ENCODE peak calls at places on chromosomes 7 and 10, in seven cellular contexts. One of them, this sample, is unnamed. For H3K36me3 and H3K27me3, the result is how much of the 10 kb centered on the place peaks cover.

GRCh38 chr7:28528899-28529298 is 116.6 kb downstream of the CREB5 start:
- DNase-seq in neural progenitor cell: no peak
- DNase-seq in right lobe of liver: no peak
- DNase-seq in heart left ventricle: peak
- DNase-seq in right atrium auricular region: no peak
- DNase-seq in CD8-positive, alpha-beta T cell: no peak
- DNase-seq in testis: no peak
- DNase-seq in this sample: no peak

GRCh38 chr7:37445064-37445723 is 3.5 kb downstream of the ELMO1 start:
- DNase-seq in neural progenitor cell: no peak
- DNase-seq in right atrium auricular region: no peak
- DNase-seq in heart left ventricle: no peak
- DNase-seq in CD8-positive, alpha-beta T cell: no peak
- DNase-seq in testis: no peak
- DNase-seq in right lobe of liver: no peak
- DNase-seq in this sample: no peak

GRCh38 chr7:152512711-152513110 is 76.9 kb upstream of the KMT2C start:
- DNase-seq in right atrium auricular region: no peak
- DNase-seq in neural progenitor cell: no peak
- DNase-seq in CD8-positive, alpha-beta T cell: no peak
- DNase-seq in right lobe of liver: no peak
- DNase-seq in heart left ventricle: no peak
- DNase-seq in testis: no peak
- DNase-seq in this sample: no peak

GRCh38 chr10:3948843-3949242 is 163.8 kb upstream of the KLF6 start:
- DNase-seq in neural progenitor cell: no peak
- DNase-seq in right atrium auricular region: peak
- DNase-seq in heart left ventricle: no peak
- DNase-seq in CD8-positive, alpha-beta T cell: peak
- DNase-seq in right lobe of liver: no peak
- DNase-seq in testis: no peak
- DNase-seq in this sample: no peak

GRCh38 chr7:131745645-131746248 is 189.3 kb upstream of the PODXL start:
- DNase-seq in CD8-positive, alpha-beta T cell: no peak
- DNase-seq in right atrium auricular region: no peak
- DNase-seq in testis: peak
- DNase-seq in neural progenitor cell: peak
- DNase-seq in heart left ventricle: no peak
- DNase-seq in right lobe of liver: no peak
- DNase-seq in this sample: no peak

GRCh38 chr10:21194510-21194993 is 297.4 kb upstream of the NEBL start:
- DNase-seq in right atrium auricular region: no peak
- DNase-seq in neural progenitor cell: no peak
- DNase-seq in testis: no peak
- DNase-seq in right lobe of liver: peak
- DNase-seq in CD8-positive, alpha-beta T cell: no peak
- DNase-seq in heart left ventricle: peak
- DNase-seq in this sample: no peak

GRCh38 chr10:46550795-46551700 is 5.4 kb downstream of the GPRIN2 start:
- DNase-seq in CD8-positive, alpha-beta T cell: no peak
- DNase-seq in heart left ventricle: peak
- DNase-seq in right lobe of liver: peak
- DNase-seq in testis: peak
- DNase-seq in right atrium auricular region: peak
- DNase-seq in neural progenitor cell: no peak
- DNase-seq in this sample: peak

GRCh38 chr7:158098125-158099030 is 489.2 kb downstream of the PTPRN2 start:
- DNase-seq in heart left ventricle: no peak
- DNase-seq in testis: no peak
- DNase-seq in right atrium auricular region: peak
- DNase-seq in neural progenitor cell: no peak
- DNase-seq in CD8-positive, alpha-beta T cell: no peak
- DNase-seq in right lobe of liver: peak
- DNase-seq in this sample: no peak

GRCh38 chr10:102231357-102232318 is 5.5 kb downstream of the ELOVL3 start:
- DNase-seq in heart left ventricle: peak
- DNase-seq in CD8-positive, alpha-beta T cell: peak
- DNase-seq in neural progenitor cell: peak
- DNase-seq in testis: peak
- DNase-seq in right lobe of liver: peak
- DNase-seq in right atrium auricular region: no peak
- DNase-seq in this sample: peak

GRCh38 chr10:8424555-8425201 is 370.2 kb downstream of the GATA3 start:
- DNase-seq in right lobe of liver: no peak
- DNase-seq in right atrium auricular region: no peak
- DNase-seq in neural progenitor cell: no peak
- DNase-seq in CD8-positive, alpha-beta T cell: no peak
- DNase-seq in testis: no peak
- DNase-seq in heart left ventricle: no peak
- DNase-seq in this sample: no peak

GRCh38 chr10:67521546-67521945 is 174.4 kb downstream of the CTNNA3 start:
- DNase-seq in CD8-positive, alpha-beta T cell: no peak
- DNase-seq in neural progenitor cell: no peak
- DNase-seq in right atrium auricular region: no peak
- DNase-seq in testis: no peak
- DNase-seq in right lobe of liver: no peak
- DNase-seq in heart left ventricle: no peak
- DNase-seq in this sample: no peak

GRCh38 chr7:18890885-18891621 is 226.4 kb downstream of the TWIST1 start:
- DNase-seq in neural progenitor cell: no peak
- DNase-seq in CD8-positive, alpha-beta T cell: no peak
- DNase-seq in heart left ventricle: no peak
- DNase-seq in right atrium auricular region: no peak
- DNase-seq in right lobe of liver: no peak
- DNase-seq in testis: no peak
- DNase-seq in this sample: peak

GRCh38 chr10:131556061-131556896 is 244.8 kb upstream of the TCERG1L start:
- DNase-seq in heart left ventricle: no peak
- DNase-seq in right lobe of liver: peak
- DNase-seq in right atrium auricular region: no peak
- DNase-seq in CD8-positive, alpha-beta T cell: no peak
- DNase-seq in testis: no peak
- DNase-seq in neural progenitor cell: no peak
- DNase-seq in this sample: no peak

GRCh38 chr10:110192552-110192951 is 14.9 kb upstream of the MXI1 start:
- DNase-seq in right atrium auricular region: peak
- DNase-seq in testis: no peak
- DNase-seq in neural progenitor cell: no peak
- DNase-seq in right lobe of liver: no peak
- DNase-seq in CD8-positive, alpha-beta T cell: no peak
- DNase-seq in heart left ventricle: no peak
- DNase-seq in this sample: no peak
- TF ChIP-seq CTCF in right atrium auricular region: no peak
- TF ChIP-seq CTCF in testis: no peak
- TF ChIP-seq CTCF in neural progenitor cell: no peak
- TF ChIP-seq CTCF in right lobe of liver: no peak
- TF ChIP-seq CTCF in CD8-positive, alpha-beta T cell: no peak
- TF ChIP-seq CTCF in heart left ventricle: no peak
- TF ChIP-seq CTCF in this sample: no peak

GRCh38 chr7:13904689-13905088 is 84.8 kb downstream of the ETV1 start:
- DNase-seq in CD8-positive, alpha-beta T cell: no peak
- DNase-seq in testis: no peak
- DNase-seq in heart left ventricle: no peak
- DNase-seq in right atrium auricular region: no peak
- DNase-seq in right lobe of liver: no peak
- DNase-seq in neural progenitor cell: no peak
- DNase-seq in this sample: no peak
- H3K36me3 ChIP-seq in CD8-positive, alpha-beta T cell: under half
- H3K36me3 ChIP-seq in testis: under half
- H3K36me3 ChIP-seq in heart left ventricle: under half
- H3K36me3 ChIP-seq in right atrium auricular region: under half
- H3K36me3 ChIP-seq in right lobe of liver: under half
- H3K36me3 ChIP-seq in neural progenitor cell: under half
- H3K36me3 ChIP-seq in this sample: under half

DNA sequence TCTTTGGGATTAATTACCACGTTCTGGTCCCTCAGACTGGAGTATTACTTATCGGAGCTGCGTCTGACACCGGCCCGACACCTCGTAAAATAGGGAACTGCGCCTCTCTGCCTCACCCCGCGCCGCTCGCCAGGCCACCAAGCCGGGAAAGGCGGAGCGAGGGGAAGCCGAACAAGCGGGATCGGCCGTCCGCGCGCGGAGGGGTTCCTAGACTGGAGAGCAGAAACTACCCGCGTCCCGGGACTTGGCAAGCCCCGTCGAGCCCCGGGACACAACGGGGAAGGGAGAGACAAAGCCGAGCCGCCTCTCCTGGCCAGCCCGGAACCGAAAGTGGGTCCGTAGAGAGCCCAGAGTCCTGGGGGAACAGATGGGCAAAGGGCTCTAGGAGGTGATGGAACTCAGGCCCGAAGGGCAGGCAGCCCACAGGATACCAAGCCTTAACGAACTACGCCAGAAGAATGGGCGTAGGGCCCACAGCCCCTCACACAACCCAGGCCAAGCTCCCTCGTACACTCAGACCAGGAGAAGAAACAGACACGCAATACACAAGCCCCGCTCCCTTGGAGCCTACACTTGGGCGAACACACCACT is 6.5 kb downstream of the LBX1 start:
- DNase-seq in CD8-positive, alpha-beta T cell: no peak
- DNase-seq in heart left ventricle: no peak
- DNase-seq in neural progenitor cell: peak
- DNase-seq in testis: no peak
- DNase-seq in right atrium auricular region: no peak
- DNase-seq in right lobe of liver: no peak
- DNase-seq in this sample: no peak
- H3K27me3 ChIP-seq in CD8-positive, alpha-beta T cell: half or more
- H3K27me3 ChIP-seq in heart left ventricle: half or more
- H3K27me3 ChIP-seq in neural progenitor cell: half or more
- H3K27me3 ChIP-seq in testis: under half
- H3K27me3 ChIP-seq in right atrium auricular region: half or more
- H3K27me3 ChIP-seq in right lobe of liver: half or more
- H3K27me3 ChIP-seq in this sample: half or more

GRCh38 chr10:71623098-71623985 is 96.2 kb downstream of the C10orf105 start:
- DNase-seq in neural progenitor cell: peak
- DNase-seq in right lobe of liver: no peak
- DNase-seq in CD8-positive, alpha-beta T cell: no peak
- DNase-seq in testis: peak
- DNase-seq in right atrium auricular region: no peak
- DNase-seq in heart left ventricle: no peak
- DNase-seq in this sample: no peak
- TF ChIP-seq CTCF in neural progenitor cell: peak
- TF ChIP-seq CTCF in right lobe of liver: no peak
- TF ChIP-seq CTCF in CD8-positive, alpha-beta T cell: no peak
- TF ChIP-seq CTCF in testis: no peak
- TF ChIP-seq CTCF in right atrium auricular region: no peak
- TF ChIP-seq CTCF in heart left ventricle: no peak
- TF ChIP-seq CTCF in this sample: no peak

DNA sequence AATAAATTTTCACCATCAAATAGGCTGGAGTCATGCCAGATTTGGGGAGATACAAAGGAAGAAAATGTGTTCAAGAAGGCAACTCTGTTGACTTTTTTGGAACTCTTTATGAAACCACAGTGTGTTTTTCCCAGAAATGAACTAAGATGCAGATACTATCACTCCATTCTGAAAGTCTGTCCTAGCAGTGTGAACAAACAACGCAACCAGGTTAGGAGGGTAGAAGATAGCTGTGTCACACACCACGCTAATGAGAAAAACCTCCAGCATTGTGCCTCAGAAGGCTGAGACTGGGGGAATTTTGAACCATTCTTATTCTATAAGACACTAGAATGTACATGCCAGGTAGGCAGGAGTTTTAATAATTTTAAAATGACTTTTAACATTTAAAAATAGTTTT is 15.9 kb upstream of the ATP6V0A4 start:
- DNase-seq in CD8-positive, alpha-beta T cell: no peak
- DNase-seq in heart left ventricle: no peak
- DNase-seq in testis: no peak
- DNase-seq in right atrium auricular region: no peak
- DNase-seq in right lobe of liver: no peak
- DNase-seq in neural progenitor cell: no peak
- DNase-seq in this sample: no peak
- H3K36me3 ChIP-seq in CD8-positive, alpha-beta T cell: under half
- H3K36me3 ChIP-seq in heart left ventricle: under half
- H3K36me3 ChIP-seq in testis: under half
- H3K36me3 ChIP-seq in right atrium auricular region: under half
- H3K36me3 ChIP-seq in right lobe of liver: under half
- H3K36me3 ChIP-seq in neural progenitor cell: under half
- H3K36me3 ChIP-seq in this sample: under half

GRCh38 chr10:504806-505205 is 184.7 kb downstream of the DIP2C start:
- DNase-seq in heart left ventricle: no peak
- DNase-seq in right lobe of liver: no peak
- DNase-seq in neural progenitor cell: no peak
- DNase-seq in testis: no peak
- DNase-seq in CD8-positive, alpha-beta T cell: no peak
- DNase-seq in right atrium auricular region: no peak
- DNase-seq in this sample: no peak

GRCh38 chr10:506451-507354 is 182.8 kb downstream of the DIP2C start:
- DNase-seq in right atrium auricular region: no peak
- DNase-seq in neural progenitor cell: no peak
- DNase-seq in heart left ventricle: no peak
- DNase-seq in right lobe of liver: no peak
- DNase-seq in CD8-positive, alpha-beta T cell: no peak
- DNase-seq in testis: no peak
- DNase-seq in this sample: no peak

GRCh38 chr10:507355-507699 is 182.1 kb downstream of the DIP2C start:
- DNase-seq in CD8-positive, alpha-beta T cell: no peak
- DNase-seq in heart left ventricle: no peak
- DNase-seq in right atrium auricular region: no peak
- DNase-seq in right lobe of liver: no peak
- DNase-seq in neural progenitor cell: no peak
- DNase-seq in testis: no peak
- DNase-seq in this sample: no peak

GRCh38 chr10:504131-504611 is 185.3 kb downstream of the DIP2C start:
- DNase-seq in right lobe of liver: no peak
- DNase-seq in right atrium auricular region: no peak
- DNase-seq in heart left ventricle: no peak
- DNase-seq in testis: no peak
- DNase-seq in neural progenitor cell: no peak
- DNase-seq in CD8-positive, alpha-beta T cell: no peak
- DNase-seq in this sample: no peak

DNA sequence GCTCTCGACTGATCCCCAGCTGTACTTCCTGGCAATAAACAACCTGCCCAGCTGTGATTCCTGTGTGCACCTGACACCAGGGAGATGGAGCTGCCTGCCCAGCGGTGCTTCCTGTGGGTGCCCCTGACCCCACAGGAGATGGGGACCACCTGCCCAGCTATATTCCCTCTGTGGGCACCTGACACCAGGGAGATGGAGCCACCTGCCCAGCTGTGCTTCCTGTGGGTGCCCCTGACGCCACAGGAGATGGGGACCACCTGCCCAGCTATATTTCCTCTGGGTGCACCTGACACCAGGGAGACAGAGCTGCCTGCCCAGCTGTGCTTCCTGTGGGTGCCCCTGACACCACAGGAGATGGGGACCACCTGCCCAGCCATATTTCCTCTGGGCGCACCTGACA is 184.0 kb downstream of the DIP2C start:
- DNase-seq in CD8-positive, alpha-beta T cell: no peak
- DNase-seq in heart left ventricle: no peak
- DNase-seq in testis: no peak
- DNase-seq in neural progenitor cell: no peak
- DNase-seq in right lobe of liver: no peak
- DNase-seq in right atrium auricular region: no peak
- DNase-seq in this sample: no peak
- H3K27me3 ChIP-seq in CD8-positive, alpha-beta T cell: under half
- H3K27me3 ChIP-seq in heart left ventricle: under half
- H3K27me3 ChIP-seq in testis: under half
- H3K27me3 ChIP-seq in neural progenitor cell: under half
- H3K27me3 ChIP-seq in right lobe of liver: under half
- H3K27me3 ChIP-seq in right atrium auricular region: under half
- H3K27me3 ChIP-seq in this sample: under half